ENCODE peak calls at places on chromosome 10, in four cellular contexts. J, C, E and H are unnamed samples.

GRCh38 chr10:110241841-110242240 is 34.4 kb downstream of the MXI1 start:
- DNase-seq in E (no peak), J (no peak), C (no peak), H (no peak)

GRCh38 chr10:103193107-103193819 is at the start of gene NT5C2:
- DNase-seq in E (peak), J (peak), C (peak), H (peak)

GRCh38 chr10:110357871-110358270 is 53.2 kb upstream of the SMNDC1 start:
- DNase-seq in J (no peak), E (no peak), C (no peak), H (no peak)

GRCh38 chr10:76916536-76916935 is 721.1 kb downstream of the KCNMA1 start:
- DNase-seq in C (no peak), E (no peak), J (no peak), H (peak)

GRCh38 chr10:132855889-132856288 is 69.9 kb upstream of the NKX6-2 start:
- DNase-seq in J (no peak), E (no peak), C (no peak), H (no peak)

GRCh38 chr10:1061930-1062769 is 6.0 kb downstream of the WDR37 start:
- DNase-seq in C (no peak), E (peak), J (no peak), H (peak)

GRCh38 chr10:3000063-3000462 is 67.3 kb upstream of the PFKP start:
- DNase-seq in C (no peak), J (no peak), E (no peak), H (no peak)

GRCh38 chr10:109892885-109893284 is 30.4 kb downstream of the XPNPEP1 start:
- DNase-seq in E (peak), C (no peak), J (no peak), H (peak)

GRCh38 chr10:127320176-127320575 is 123.8 kb upstream of the INSYN2A start:
- DNase-seq in E (no peak), C (no peak), J (no peak), H (no peak)

GRCh38 chr10:126029999-126030398 is 133.6 kb downstream of the FANK1 start:
- DNase-seq in E (no peak), C (no peak), J (no peak), H (no peak)

GRCh38 chr10:27679996-27680395 is 65.6 kb downstream of the MKX start:
- DNase-seq in J (no peak), E (no peak), C (no peak), H (no peak)

GRCh38 chr10:103442031-103442461 is 10.1 kb downstream of the CALHM2 start:
- DNase-seq in J (no peak), E (peak), C (no peak), H (peak)

GRCh38 chr10:96959733-96960132 is 127.6 kb downstream of the LCOR start:
- DNase-seq in C (no peak), E (no peak), J (no peak), H (peak)

GRCh38 chr10:63972949-63973827 is 452.0 kb downstream of the REEP3 start:
- DNase-seq in C (no peak), E (no peak), J (no peak), H (no peak)

GRCh38 chr10:57964371-57964770 is 303.3 kb downstream of the IPMK start:
- DNase-seq in E (no peak), J (peak), C (no peak), H (peak)

GRCh38 chr10:49387029-49387428 is 8.9 kb downstream of the DRGX start:
- DNase-seq in C (no peak), E (peak), J (no peak), H (peak)

GRCh38 chr10:83917519-83918506 is 221.5 kb upstream of the GHITM start:
- DNase-seq in E (no peak), C (no peak), J (no peak), H (no peak)

GRCh38 chr10:132870426-132870825 is 71.9 kb downstream of the CFAP46 start:
- DNase-seq in E (no peak), C (no peak), J (no peak), H (no peak)

GRCh38 chr10:21552638-21553037 is 18.6 kb downstream of the MLLT10 start:
- DNase-seq in C (no peak), J (no peak), E (no peak), H (no peak)

GRCh38 chr10:113619401-113619800 is 44.4 kb downstream of the NRAP start:
- DNase-seq in J (no peak), C (no peak), E (no peak), H (no peak)

GRCh38 chr10:84704101-84704500 is 375.7 kb downstream of the CCSER2 start:
- DNase-seq in C (no peak), E (no peak), J (no peak), H (no peak)

GRCh38 chr10:5965266-5965665 is 12.1 kb downstream of the IL15RA start:
- DNase-seq in C (no peak), J (no peak), E (no peak), H (no peak)

GRCh38 chr10:70579234-70580002 is 23.1 kb downstream of the PRF1 start:
- DNase-seq in C (no peak), J (no peak), E (no peak), H (peak)

GRCh38 chr10:43683451-43684197 is 34.9 kb upstream of the ZNF32 start:
- DNase-seq in E (peak), J (no peak), C (no peak), H (peak)